ENCODE peak calls at places on chromosome 22, in seven cellular contexts. I, Y, A, N, K, W and V are unnamed samples.

GRCh38 chr22:49006207-49007012 is 821.3 kb downstream of the BRD1 start:
- DNase-seq in I (no peak), Y (peak), A (no peak), N (peak), K (no peak), W (no peak), V (no peak)

GRCh38 chr22:50532824-50533344 is 3.1 kb upstream of the TYMP start:
- DNase-seq in I (no peak), Y (no peak), A (no peak), N (no peak), K (peak), W (peak), V (no peak)

GRCh38 chr22:48798281-48799226 is 1029.1 kb downstream of the BRD1 start:
- DNase-seq in I (no peak), Y (no peak), A (no peak), N (no peak), K (no peak), W (no peak), V (no peak)

GRCh38 chr22:25484498-25484897 is 80.0 kb upstream of the GRK3 start:
- DNase-seq in I (no peak), Y (no peak), A (no peak), N (no peak), K (no peak), W (no peak), V (no peak)

GRCh38 chr22:17786435-17787158 is 12.3 kb upstream of the BID start:
- DNase-seq in I (no peak), Y (no peak), A (peak), N (peak), K (no peak), W (peak), V (peak)

GRCh38 chr22:35301370-35301874 is 1.7 kb downstream of the TOM1 start:
- DNase-seq in I (peak), Y (no peak), A (peak), N (no peak), K (peak), W (peak), V (no peak)

GRCh38 chr22:37633693-37634504 is 5.6 kb upstream of the SH3BP1 start:
- DNase-seq in I (peak), Y (peak), A (peak), N (peak), K (peak), W (peak), V (peak)

GRCh38 chr22:47620391-47620790 is 857.9 kb downstream of the TBC1D22A start:
- DNase-seq in I (no peak), Y (peak), A (no peak), N (no peak), K (no peak), W (no peak), V (no peak)

GRCh38 chr22:47240116-47240515 is 477.7 kb downstream of the TBC1D22A start:
- DNase-seq in I (no peak), Y (no peak), A (no peak), N (no peak), K (no peak), W (no peak), V (no peak)

GRCh38 chr22:46977656-46978343 is 215.3 kb downstream of the TBC1D22A start:
- DNase-seq in I (no peak), Y (no peak), A (no peak), N (peak), K (no peak), W (no peak), V (no peak)

GRCh38 chr22:35016909-35017308 is 49.0 kb upstream of the ISX start:
- DNase-seq in I (no peak), Y (no peak), A (no peak), N (no peak), K (no peak), W (no peak), V (no peak)

GRCh38 chr22:25348391-25348790 is 129.0 kb downstream of the CRYBB2 start:
- DNase-seq in I (no peak), Y (no peak), A (no peak), N (no peak), K (no peak), W (no peak), V (no peak)

GRCh38 chr22:18065256-18065655 is 12.5 kb upstream of the PEX26 start:
- DNase-seq in I (no peak), Y (peak), A (peak), N (peak), K (no peak), W (peak), V (no peak)

GRCh38 chr22:42863349-42863911 is 6.4 kb upstream of the ARFGAP3 start:
- DNase-seq in I (peak), Y (no peak), A (no peak), N (no peak), K (peak), W (peak), V (no peak)

GRCh38 chr22:49829044-49829719 is 1.5 kb upstream of the BRD1 start:
- DNase-seq in I (no peak), Y (no peak), A (no peak), N (no peak), K (no peak), W (no peak), V (no peak)

GRCh38 chr22:17430298-17430900 is 61.1 kb downstream of the CECR2 start:
- DNase-seq in I (no peak), Y (no peak), A (no peak), N (no peak), K (no peak), W (no peak), V (no peak)

GRCh38 chr22:41828516-41828915 is 4.4 kb upstream of the SREBF2 start:
- DNase-seq in I (no peak), Y (no peak), A (no peak), N (no peak), K (no peak), W (peak), V (no peak)

GRCh38 chr22:45626198-45626651 is 45.4 kb upstream of the ATXN10 start:
- DNase-seq in I (no peak), Y (no peak), A (no peak), N (no peak), K (no peak), W (peak), V (no peak)

GRCh38 chr22:33841281-33842005 is 78.8 kb downstream of the LARGE1 start:
- DNase-seq in I (no peak), Y (no peak), A (no peak), N (no peak), K (no peak), W (no peak), V (no peak)

GRCh38 chr22:50613291-50613981 is 12.8 kb downstream of the MAPK8IP2 start:
- DNase-seq in I (no peak), Y (peak), A (no peak), N (peak), K (no peak), W (no peak), V (no peak)

GRCh38 chr22:40204331-40205116 is 26.8 kb downstream of the TNRC6B start:
- DNase-seq in I (peak), Y (no peak), A (no peak), N (no peak), K (peak), W (peak), V (no peak)

GRCh38 chr22:45686842-45687241 is 15.2 kb downstream of the ATXN10 start:
- DNase-seq in I (no peak), Y (no peak), A (no peak), N (no peak), K (no peak), W (no peak), V (no peak)

GRCh38 chr22:37284807-37285355 is 2.6 kb downstream of the CYTH4 start:
- DNase-seq in I (no peak), Y (no peak), A (no peak), N (no peak), K (peak), W (peak), V (no peak)

GRCh38 chr22:48268771-48269552 is 1506.5 kb downstream of the TBC1D22A start:
- DNase-seq in I (no peak), Y (no peak), A (no peak), N (no peak), K (no peak), W (no peak), V (no peak)

GRCh38 chr22:46145896-46146295 is 4.4 kb upstream of the PPARA start:
- DNase-seq in I (no peak), Y (no peak), A (no peak), N (no peak), K (no peak), W (no peak), V (no peak)

GRCh38 chr22:46902436-46902835 is 140.0 kb downstream of the TBC1D22A start:
- DNase-seq in I (no peak), Y (no peak), A (peak), N (no peak), K (no peak), W (peak), V (no peak)

GRCh38 chr22:46064236-46064965 is 85.9 kb upstream of the PPARA start:
- DNase-seq in I (no peak), Y (no peak), A (no peak), N (peak), K (no peak), W (no peak), V (no peak)

GRCh38 chr22:25402501-25403283 is 161.8 kb upstream of the GRK3 start:
- DNase-seq in I (peak), Y (no peak), A (peak), N (no peak), K (peak), W (peak), V (no peak)

GRCh38 chr22:38657248-38657909 is 941 bp downstream of the CBY1 start:
- DNase-seq in I (no peak), Y (peak), A (peak), N (peak), K (peak), W (no peak), V (no peak)

GRCh38 chr22:19739911-19740449 is 16.6 kb downstream of the GP1BB start:
- DNase-seq in I (no peak), Y (no peak), A (no peak), N (no peak), K (no peak), W (no peak), V (no peak)

GRCh38 chr22:19735665-19736510 is 12.5 kb downstream of the GP1BB start:
- DNase-seq in I (no peak), Y (no peak), A (no peak), N (no peak), K (no peak), W (no peak), V (no peak)

GRCh38 chr22:19738664-19739447 is 15.5 kb downstream of the GP1BB start:
- DNase-seq in I (no peak), Y (no peak), A (no peak), N (no peak), K (no peak), W (no peak), V (no peak)

GRCh38 chr22:19739448-19739895 is 16.1 kb downstream of the GP1BB start:
- DNase-seq in I (no peak), Y (no peak), A (no peak), N (no peak), K (no peak), W (no peak), V (no peak)

DNA sequence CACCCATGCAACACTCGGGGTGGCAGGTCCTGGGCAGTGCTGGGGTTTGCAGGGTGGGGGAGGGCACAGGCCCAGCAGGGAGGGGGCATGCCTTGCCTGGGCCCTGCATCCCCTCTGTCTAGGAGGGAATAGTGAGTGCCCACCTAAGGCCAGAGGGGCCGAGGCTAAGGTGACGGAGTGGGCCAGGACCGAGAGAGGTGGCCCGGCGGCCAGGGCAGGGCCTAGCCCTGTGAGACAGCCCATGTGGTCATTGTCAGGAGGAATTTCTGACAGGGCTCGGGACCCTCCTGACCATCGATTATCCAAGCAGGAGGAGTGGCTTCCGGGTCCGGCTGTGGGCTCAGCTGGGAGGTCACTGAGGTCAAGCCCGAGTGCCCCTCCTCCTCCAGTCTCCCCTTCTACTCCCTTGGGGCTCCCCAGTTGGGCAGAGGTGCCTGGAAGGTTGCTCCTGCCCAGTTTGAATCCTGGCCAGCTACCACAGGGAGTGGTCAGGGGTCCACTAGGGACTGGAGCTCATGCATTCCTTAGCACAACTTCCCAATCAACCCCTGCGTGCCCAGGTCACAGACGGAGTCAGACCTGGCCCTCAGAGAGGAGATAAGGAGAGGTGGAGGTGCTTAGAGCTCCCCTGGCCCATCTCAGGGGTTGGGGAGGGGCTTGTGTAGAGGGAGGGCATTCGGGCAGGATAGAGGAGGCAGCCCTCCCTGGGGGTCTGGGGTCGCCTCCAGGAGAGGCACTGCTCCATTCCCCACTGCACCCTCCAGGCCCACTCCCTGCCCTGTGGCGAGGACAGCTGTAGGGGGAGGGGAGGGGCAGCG is 14.7 kb downstream of the GP1BB start:
- DNase-seq in I (no peak), Y (no peak), A (no peak), N (no peak), K (no peak), W (no peak), V (no peak)
- H4K8ac ChIP-seq in I (no peak), Y (no peak), A (no peak), N (no peak), K (no peak), W (no peak), V (peak)

GRCh38 chr22:23260645-23261581 is 80.6 kb downstream of the BCR start:
- DNase-seq in I (no peak), Y (no peak), A (no peak), N (no peak), K (no peak), W (no peak), V (no peak)
- H4K8ac ChIP-seq in I (no peak), Y (no peak), A (no peak), N (no peak), K (no peak), W (no peak), V (no peak)

GRCh38 chr22:44097263-44098020 is 73.3 kb downstream of the PARVB start:
- DNase-seq in I (no peak), Y (no peak), A (no peak), N (no peak), K (no peak), W (no peak), V (no peak)
- H4K8ac ChIP-seq in I (no peak), Y (peak), A (no peak), N (no peak), K (no peak), W (no peak), V (no peak)

DNA sequence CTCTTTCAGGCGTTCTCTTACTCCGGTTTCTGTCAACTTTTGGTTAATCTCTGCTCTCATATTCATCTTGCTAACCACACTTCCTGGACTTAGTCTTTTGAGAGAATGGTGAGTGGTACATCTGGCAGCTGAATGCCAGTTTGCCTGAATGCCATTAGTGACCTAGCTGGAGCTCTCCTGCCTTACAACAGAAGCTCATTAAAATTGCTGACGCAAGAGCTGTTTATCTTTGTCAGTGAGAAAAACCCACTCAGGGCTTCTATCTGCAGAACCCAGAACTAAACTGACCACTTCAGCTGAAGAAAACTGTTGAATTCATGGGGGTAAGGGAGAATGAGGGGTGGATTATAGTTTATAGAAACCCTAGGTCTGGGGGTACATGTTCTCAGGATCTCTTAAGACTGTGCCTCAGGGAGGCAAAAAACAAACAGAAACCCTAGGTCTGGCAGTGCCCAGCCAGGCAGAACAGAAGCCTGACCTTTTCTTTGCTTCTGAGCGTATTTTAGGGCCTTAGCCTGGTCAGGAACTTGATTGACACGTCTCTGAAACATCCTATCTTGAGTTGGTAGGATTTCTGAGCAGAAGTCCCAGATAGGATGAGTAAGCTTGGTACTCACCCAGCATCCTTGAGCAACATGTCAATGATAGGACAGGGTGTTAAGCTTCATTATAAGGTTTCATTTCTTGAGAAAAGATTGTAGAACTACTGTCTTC is 52.8 kb upstream of the YWHAH start:
- DNase-seq in I (peak), Y (no peak), A (no peak), N (no peak), K (peak), W (no peak), V (no peak)
- H4K8ac ChIP-seq in I (no peak), Y (no peak), A (no peak), N (no peak), K (no peak), W (no peak), V (no peak)

DNA sequence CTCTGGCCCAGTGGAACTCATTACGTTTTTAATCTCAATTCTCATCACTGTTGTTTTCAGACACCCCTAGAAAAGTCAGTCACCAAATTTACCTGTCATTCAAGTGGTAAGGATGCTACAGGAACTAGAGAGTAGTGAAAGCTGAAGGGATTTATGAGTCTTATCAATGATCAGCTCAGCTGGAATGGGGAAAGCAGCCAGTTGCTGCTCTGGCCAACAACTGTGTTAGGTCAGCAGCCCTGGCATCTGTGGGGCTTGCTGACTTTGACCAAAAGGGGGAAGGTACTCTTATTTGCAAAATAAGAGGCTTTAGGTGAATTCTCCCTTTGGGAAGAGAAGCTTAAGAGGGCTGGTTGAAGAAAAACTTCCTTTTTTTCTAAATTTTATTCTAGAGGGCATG is 76.2 kb upstream of the HORMAD2 start:
- DNase-seq in I (peak), Y (no peak), A (no peak), N (no peak), K (no peak), W (no peak), V (no peak)
- H4K8ac ChIP-seq in I (no peak), Y (no peak), A (no peak), N (no peak), K (no peak), W (no peak), V (no peak)

DNA sequence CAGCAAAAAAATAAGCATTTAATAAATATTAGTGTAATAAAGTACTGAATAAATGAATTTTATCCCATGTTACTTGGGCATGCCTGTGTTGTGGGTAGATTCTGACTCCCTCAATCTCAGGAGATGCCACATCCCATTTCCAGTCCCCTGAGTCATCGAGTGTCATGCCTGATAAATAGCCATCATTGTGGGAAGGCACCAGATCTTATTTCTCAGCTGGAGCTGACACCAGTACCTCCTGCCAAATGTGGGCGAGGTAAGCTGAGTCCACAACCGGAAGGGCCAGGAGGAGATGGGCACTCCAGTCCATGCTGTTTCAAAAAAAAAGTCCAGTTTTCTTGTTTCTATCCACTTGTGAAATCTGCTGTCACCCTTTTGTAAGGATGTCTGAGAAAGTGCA is 311.5 kb downstream of the MIAT start:
- DNase-seq in I (no peak), Y (no peak), A (no peak), N (no peak), K (no peak), W (no peak), V (no peak)
- H4K8ac ChIP-seq in I (no peak), Y (no peak), A (no peak), N (no peak), K (no peak), W (no peak), V (no peak)